ENCODE peak calls at places on chromosomes 3 and 15, in four cellular contexts. One of them, this sample, is unnamed.

GRCh38 chr3:16055606-16056209 is 118.8 kb upstream of the GALNT15 start:
- DNase-seq in WERI-Rb-1: no peak
- DNase-seq in MCF 10A: no peak
- DNase-seq in keratinocyte: no peak
- DNase-seq in this sample: no peak

GRCh38 chr3:107235923-107236315 is 141.3 kb upstream of the CCDC54 start:
- DNase-seq in WERI-Rb-1: peak
- DNase-seq in MCF 10A: peak
- DNase-seq in keratinocyte: peak
- DNase-seq in this sample: peak

GRCh38 chr3:82581350-82581749 is 819.9 kb upstream of the GBE1 start:
- DNase-seq in WERI-Rb-1: no peak
- DNase-seq in MCF 10A: no peak
- DNase-seq in keratinocyte: no peak
- DNase-seq in this sample: no peak

GRCh38 chr3:4570840-4571621 is 77.9 kb downstream of the ITPR1 start:
- DNase-seq in WERI-Rb-1: no peak
- DNase-seq in MCF 10A: no peak
- DNase-seq in keratinocyte: no peak
- DNase-seq in this sample: no peak

GRCh38 chr15:32718822-32719716 is 1.3 kb downstream of the GREM1 start:
- DNase-seq in WERI-Rb-1: peak
- DNase-seq in MCF 10A: no peak
- DNase-seq in keratinocyte: no peak
- DNase-seq in this sample: peak

GRCh38 chr3:68666409-68667193 is 265.7 kb downstream of the TAFA4 start:
- DNase-seq in WERI-Rb-1: no peak
- DNase-seq in MCF 10A: peak
- DNase-seq in keratinocyte: peak
- DNase-seq in this sample: no peak

GRCh38 chr3:23589586-23589985 is 216.2 kb upstream of the UBE2E1 start:
- DNase-seq in WERI-Rb-1: no peak
- DNase-seq in MCF 10A: no peak
- DNase-seq in keratinocyte: no peak
- DNase-seq in this sample: no peak

GRCh38 chr15:35743320-35743719 is 197.4 kb upstream of the DPH6 start:
- DNase-seq in WERI-Rb-1: no peak
- DNase-seq in MCF 10A: no peak
- DNase-seq in keratinocyte: no peak
- DNase-seq in this sample: no peak

GRCh38 chr15:29124581-29125381 is 144.8 kb downstream of the NSMCE3 start:
- DNase-seq in WERI-Rb-1: no peak
- DNase-seq in MCF 10A: no peak
- DNase-seq in keratinocyte: no peak
- DNase-seq in this sample: no peak

GRCh38 chr3:195692781-195693427 is 27.9 kb upstream of the MUC20 start:
- DNase-seq in WERI-Rb-1: no peak
- DNase-seq in MCF 10A: no peak
- DNase-seq in keratinocyte: no peak
- DNase-seq in this sample: no peak

GRCh38 chr3:141093971-141094401 is 42.8 kb downstream of the SPSB4 start:
- DNase-seq in WERI-Rb-1: no peak
- DNase-seq in MCF 10A: peak
- DNase-seq in keratinocyte: no peak
- DNase-seq in this sample: no peak

GRCh38 chr15:42165081-42165480 is 8.6 kb upstream of the PLA2G4F start:
- DNase-seq in WERI-Rb-1: no peak
- DNase-seq in MCF 10A: no peak
- DNase-seq in keratinocyte: no peak
- DNase-seq in this sample: no peak

GRCh38 chr3:97265237-97266005 is 451.0 kb downstream of the EPHA6 start:
- DNase-seq in WERI-Rb-1: no peak
- DNase-seq in MCF 10A: no peak
- DNase-seq in keratinocyte: no peak
- DNase-seq in this sample: no peak

GRCh38 chr3:37174532-37175126 is at the start of gene LRRFIP2:
- DNase-seq in WERI-Rb-1: no peak
- DNase-seq in MCF 10A: peak
- DNase-seq in keratinocyte: no peak
- DNase-seq in this sample: no peak

GRCh38 chr15:71916834-71917233 is 106.5 kb downstream of the NR2E3 start:
- DNase-seq in WERI-Rb-1: no peak
- DNase-seq in MCF 10A: no peak
- DNase-seq in keratinocyte: no peak
- DNase-seq in this sample: no peak

GRCh38 chr15:68207176-68207935 is 2.2 kb upstream of the CALML4 start:
- DNase-seq in WERI-Rb-1: no peak
- DNase-seq in MCF 10A: no peak
- DNase-seq in keratinocyte: no peak
- DNase-seq in this sample: no peak

GRCh38 chr15:45594322-45594721 is 7.1 kb downstream of the BLOC1S6 start:
- DNase-seq in WERI-Rb-1: no peak
- DNase-seq in MCF 10A: no peak
- DNase-seq in keratinocyte: no peak
- DNase-seq in this sample: no peak

GRCh38 chr3:123102826-123103225 is 36.0 kb downstream of the PDIA5 start:
- DNase-seq in WERI-Rb-1: no peak
- DNase-seq in MCF 10A: no peak
- DNase-seq in keratinocyte: no peak
- DNase-seq in this sample: no peak

GRCh38 chr15:50166216-50166615 is 15.8 kb upstream of the SLC27A2 start:
- DNase-seq in WERI-Rb-1: no peak
- DNase-seq in MCF 10A: peak
- DNase-seq in keratinocyte: peak
- DNase-seq in this sample: no peak

GRCh38 chr3:52986049-52986448 is 59.8 kb downstream of the SFMBT1 start:
- DNase-seq in WERI-Rb-1: no peak
- DNase-seq in MCF 10A: no peak
- DNase-seq in keratinocyte: no peak
- DNase-seq in this sample: no peak

GRCh38 chr3:41975421-41976103 is 13.7 kb upstream of the ULK4 start:
- DNase-seq in WERI-Rb-1: no peak
- DNase-seq in MCF 10A: peak
- DNase-seq in keratinocyte: no peak
- DNase-seq in this sample: no peak

GRCh38 chr15:68991723-68992122 is 22.8 kb upstream of the NOX5 start:
- DNase-seq in WERI-Rb-1: peak
- DNase-seq in MCF 10A: no peak
- DNase-seq in keratinocyte: no peak
- DNase-seq in this sample: no peak

GRCh38 chr15:89806217-89806564 is 8.5 kb downstream of the ANPEP start:
- DNase-seq in WERI-Rb-1: no peak
- DNase-seq in MCF 10A: no peak
- DNase-seq in keratinocyte: no peak
- DNase-seq in this sample: no peak

GRCh38 chr15:29844290-29844903 is 22.1 kb upstream of the TJP1 start:
- DNase-seq in WERI-Rb-1: no peak
- DNase-seq in MCF 10A: peak
- DNase-seq in keratinocyte: no peak
- DNase-seq in this sample: no peak

GRCh38 chr3:87503901-87504498 is 227.6 kb upstream of the POU1F1 start:
- DNase-seq in WERI-Rb-1: peak
- DNase-seq in MCF 10A: peak
- DNase-seq in keratinocyte: peak
- DNase-seq in this sample: no peak

GRCh38 chr3:144683065-144683464 is 711.4 kb downstream of the DIPK2A start:
- DNase-seq in WERI-Rb-1: no peak
- DNase-seq in MCF 10A: no peak
- DNase-seq in keratinocyte: no peak
- DNase-seq in this sample: no peak

GRCh38 chr15:74964794-74965193 is 8.2 kb upstream of the RPP25 start:
- DNase-seq in WERI-Rb-1: peak
- DNase-seq in MCF 10A: peak
- DNase-seq in keratinocyte: no peak
- DNase-seq in this sample: no peak

GRCh38 chr3:27678234-27678633 is 43.9 kb downstream of the EOMES start:
- DNase-seq in WERI-Rb-1: no peak
- DNase-seq in MCF 10A: no peak
- DNase-seq in keratinocyte: no peak
- DNase-seq in this sample: no peak

GRCh38 chr3:27680517-27681246 is 41.4 kb downstream of the EOMES start:
- DNase-seq in WERI-Rb-1: no peak
- DNase-seq in MCF 10A: no peak
- DNase-seq in keratinocyte: no peak
- DNase-seq in this sample: no peak

GRCh38 chr3:27684302-27684701 is 37.8 kb downstream of the EOMES start:
- DNase-seq in WERI-Rb-1: no peak
- DNase-seq in MCF 10A: no peak
- DNase-seq in keratinocyte: no peak
- DNase-seq in this sample: no peak

GRCh38 chr3:27679691-27680090 is 42.4 kb downstream of the EOMES start:
- DNase-seq in WERI-Rb-1: no peak
- DNase-seq in MCF 10A: no peak
- DNase-seq in keratinocyte: no peak
- DNase-seq in this sample: no peak

GRCh38 chr3:27681249-27681748 is 40.8 kb downstream of the EOMES start:
- DNase-seq in WERI-Rb-1: peak
- DNase-seq in MCF 10A: peak
- DNase-seq in keratinocyte: no peak
- DNase-seq in this sample: no peak
- TF ChIP-seq CTCF in WERI-Rb-1: peak
- TF ChIP-seq CTCF in MCF 10A: peak
- TF ChIP-seq CTCF in keratinocyte: peak
- TF ChIP-seq CTCF in this sample: peak

GRCh38 chr3:32684800-32685603 is at the start of gene CNOT10:
- DNase-seq in WERI-Rb-1: peak
- DNase-seq in MCF 10A: peak
- DNase-seq in keratinocyte: peak
- DNase-seq in this sample: peak
- TF ChIP-seq CTCF in WERI-Rb-1: no peak
- TF ChIP-seq CTCF in MCF 10A: no peak
- TF ChIP-seq CTCF in keratinocyte: no peak
- TF ChIP-seq CTCF in this sample: peak

GRCh38 chr3:128569756-128570155 is 76.8 kb upstream of the GATA2 start:
- DNase-seq in WERI-Rb-1: no peak
- DNase-seq in MCF 10A: no peak
- DNase-seq in keratinocyte: no peak
- DNase-seq in this sample: no peak

GRCh38 chr3:128573160-128573559 is 77.5 kb downstream of the RPN1 start:
- DNase-seq in WERI-Rb-1: no peak
- DNase-seq in MCF 10A: no peak
- DNase-seq in keratinocyte: no peak
- DNase-seq in this sample: no peak

GRCh38 chr3:128573707-128574162 is 76.9 kb downstream of the RPN1 start:
- DNase-seq in WERI-Rb-1: no peak
- DNase-seq in MCF 10A: no peak
- DNase-seq in keratinocyte: no peak
- DNase-seq in this sample: no peak

GRCh38 chr3:128572013-128572412 is 78.6 kb downstream of the RPN1 start:
- DNase-seq in WERI-Rb-1: no peak
- DNase-seq in MCF 10A: no peak
- DNase-seq in keratinocyte: no peak
- DNase-seq in this sample: no peak

GRCh38 chr3:128572644-128573105 is 77.9 kb downstream of the RPN1 start:
- DNase-seq in WERI-Rb-1: peak
- DNase-seq in MCF 10A: peak
- DNase-seq in keratinocyte: no peak
- DNase-seq in this sample: no peak
- TF ChIP-seq CTCF in WERI-Rb-1: peak
- TF ChIP-seq CTCF in MCF 10A: peak
- TF ChIP-seq CTCF in keratinocyte: peak
- TF ChIP-seq CTCF in this sample: peak

DNA sequence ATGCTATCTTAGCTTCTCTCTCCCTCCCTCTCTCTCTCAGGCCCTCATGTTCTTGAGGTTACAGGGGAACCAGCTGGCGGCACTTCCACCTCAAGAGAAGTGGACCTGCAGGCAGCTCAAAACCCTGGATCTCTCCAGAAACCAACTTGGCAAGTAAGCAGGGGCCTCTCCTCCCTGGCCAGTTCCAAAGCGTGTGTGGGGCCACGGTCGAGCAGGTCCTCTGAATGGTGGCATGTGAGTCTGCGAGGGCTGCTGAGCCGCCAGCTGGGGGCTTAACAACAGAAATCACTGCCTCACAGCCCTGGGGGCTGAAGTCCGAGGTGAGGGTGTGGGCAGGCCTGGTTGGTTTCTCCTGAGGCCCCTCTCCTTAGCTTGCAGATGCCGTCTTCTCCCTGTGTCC is 95.1 kb downstream of the LRRK1 start:
- DNase-seq in WERI-Rb-1: peak
- DNase-seq in MCF 10A: no peak
- DNase-seq in keratinocyte: no peak
- DNase-seq in this sample: no peak
- TF ChIP-seq CTCF in WERI-Rb-1: no peak
- TF ChIP-seq CTCF in MCF 10A: no peak
- TF ChIP-seq CTCF in keratinocyte: no peak
- TF ChIP-seq CTCF in this sample: no peak

GRCh38 chr3:50321146-50321843 is 1.2 kb downstream of the HYAL2 start:
- DNase-seq in WERI-Rb-1: peak
- DNase-seq in MCF 10A: peak
- DNase-seq in keratinocyte: no peak
- DNase-seq in this sample: peak
- TF ChIP-seq CTCF in WERI-Rb-1: no peak
- TF ChIP-seq CTCF in MCF 10A: no peak
- TF ChIP-seq CTCF in keratinocyte: no peak
- TF ChIP-seq CTCF in this sample: no peak

GRCh38 chr3:133040696-133041523 is 2.7 kb downstream of the TMEM108 start:
- DNase-seq in WERI-Rb-1: peak
- DNase-seq in MCF 10A: peak
- DNase-seq in keratinocyte: no peak
- DNase-seq in this sample: peak
- TF ChIP-seq CTCF in WERI-Rb-1: peak
- TF ChIP-seq CTCF in MCF 10A: peak
- TF ChIP-seq CTCF in keratinocyte: peak
- TF ChIP-seq CTCF in this sample: peak